ENCODE peak calls at places on chromosomes 4 and X, in four cellular contexts. B is DMS153, A is GM12865, J is T-helper 17 cell. Z is an unnamed sample.

GRCh38 chr4:1321946-1322650 is 24.9 kb upstream of the UVSSA start:
- DNase-seq in B (no peak), J (no peak), A (no peak), Z (peak)

GRCh38 chrX:102975016-102975415 is 37.9 kb downstream of the RAB40AL start:
- DNase-seq in A (no peak), J (no peak), B (no peak), Z (no peak)

GRCh38 chrX:52979993-52980392 is 21.7 kb upstream of the FAM156A start:
- DNase-seq in A (no peak), B (no peak), J (no peak), Z (no peak)

GRCh38 chrX:53018627-53019026 is 30.0 kb upstream of the GPR173 start:
- DNase-seq in J (no peak), A (no peak), B (no peak), Z (no peak)

GRCh38 chr4:87009095-87009648 is 74.4 kb downstream of the AFF1 start:
- DNase-seq in B (no peak), J (no peak), A (peak), Z (no peak)

GRCh38 chrX:18676470-18676869 is 4.6 kb upstream of the RS1 start:
- DNase-seq in A (no peak), J (no peak), B (no peak), Z (no peak)

GRCh38 chr4:150001815-150002214 is 76.4 kb upstream of the DCLK2 start:
- DNase-seq in J (no peak), A (no peak), B (no peak), Z (no peak)

GRCh38 chr4:15400911-15401671 is 26.7 kb upstream of the C1QTNF7 start:
- DNase-seq in A (peak), J (no peak), B (no peak), Z (peak)

GRCh38 chr4:105113800-105114199 is 32.9 kb upstream of the TET2 start:
- DNase-seq in J (no peak), A (peak), B (no peak), Z (no peak)

GRCh38 chrX:115189646-115190635 is 731 bp downstream of the RBMXL3 start:
- DNase-seq in A (no peak), B (no peak), J (no peak), Z (no peak)

GRCh38 chrX:106203315-106203714 is 35.2 kb downstream of the PWWP3B start:
- DNase-seq in A (no peak), J (no peak), B (no peak), Z (no peak)

GRCh38 chr4:57190651-57191481 is 80.7 kb upstream of the IGFBP7 start:
- DNase-seq in A (peak), J (no peak), B (no peak), Z (no peak)

GRCh38 chr4:15805583-15806517 is 27.7 kb downstream of the CD38 start:
- DNase-seq in J (peak), B (peak), A (peak), Z (no peak)

GRCh38 chrX:132957211-132958085 is 981 bp downstream of the HS6ST2 start:
- DNase-seq in A (no peak), J (no peak), B (no peak), Z (no peak)

GRCh38 chr4:4693258-4693657 is 151.4 kb upstream of the STX18 start:
- DNase-seq in A (peak), J (no peak), B (no peak), Z (no peak)

GRCh38 chr4:40833212-40833611 is 83.5 kb downstream of the NSUN7 start:
- DNase-seq in A (no peak), J (no peak), B (no peak), Z (no peak)

GRCh38 chr4:81052119-81053068 is 21.9 kb downstream of the BMP3 start:
- DNase-seq in A (peak), B (peak), J (peak), Z (no peak)

GRCh38 chrX:132216283-132216682 is 3.0 kb downstream of the RAP2C start:
- DNase-seq in B (no peak), J (no peak), A (no peak), Z (no peak)

GRCh38 chr4:113636877-113637276 is 124.7 kb downstream of the CAMK2D start:
- DNase-seq in A (peak), B (no peak), J (peak), Z (no peak)

GRCh38 chrX:20354505-20354904 is 87.8 kb upstream of the RPS6KA3 start:
- DNase-seq in B (no peak), A (no peak), J (no peak), Z (no peak)

GRCh38 chrX:9897761-9898161 is 69.4 kb upstream of the CLDN34 start:
- DNase-seq in A (no peak), J (no peak), B (no peak), Z (no peak)

GRCh38 chr4:1721003-1721665 is at the start of the genes TACC3 and TMEM129:
- DNase-seq in J (peak), A (peak), B (peak), Z (peak)

GRCh38 chr4:8847331-8847730 is 24.3 kb downstream of the HMX1 start:
- DNase-seq in B (no peak), J (no peak), A (no peak), Z (peak)

GRCh38 chr4:153465922-153466636 is at the start of gene TMEM131L:
- DNase-seq in J (peak), B (peak), A (peak), Z (peak)

GRCh38 chr4:64340243-64341110 is 68.8 kb downstream of the TECRL start:
- DNase-seq in B (no peak), J (no peak), A (no peak), Z (peak)

GRCh38 chrX:44874481-44875184 is 1.6 kb downstream of the KDM6A start:
- DNase-seq in J (no peak), A (peak), B (no peak), Z (peak)

GRCh38 chr4:183532823-183533222 is 28.0 kb downstream of the ING2 start:
- DNase-seq in J (no peak), A (no peak), B (no peak), Z (no peak)

GRCh38 chr4:127155121-127155520 is 477.6 kb upstream of the INTU start:
- DNase-seq in B (no peak), J (no peak), A (no peak), Z (no peak)

GRCh38 chrX:23756165-23756564 is 13.1 kb upstream of the ACOT9 start:
- DNase-seq in B (peak), A (peak), J (peak), Z (peak)

GRCh38 chr4:24396988-24397387 is 187.4 kb downstream of the DHX15 start:
- DNase-seq in A (no peak), J (no peak), B (no peak), Z (no peak)

GRCh38 chrX:13125188-13125587 is 80.8 kb upstream of the FAM9C start:
- DNase-seq in A (no peak), B (no peak), J (no peak), Z (no peak)

GRCh38 chrX:149120459-149120858 is 384.6 kb downstream of the IDS start:
- DNase-seq in A (peak), B (no peak), J (no peak), Z (no peak)

GRCh38 chr4:155405059-155405458 is 28.3 kb upstream of the MAP9 start:
- DNase-seq in A (no peak), J (no peak), B (no peak), Z (no peak)

GRCh38 chr4:156547439-156547838 is 424.2 kb downstream of the PDGFC start:
- DNase-seq in A (no peak), J (no peak), B (no peak), Z (no peak)

GRCh38 chrX:23548164-23548563 is 119.1 kb upstream of the PRDX4 start:
- DNase-seq in A (no peak), J (no peak), B (no peak), Z (no peak)